ENCODE peak calls at places on chromosomes 11 and 22, in four cellular contexts. One of them, this sample, is unnamed.

GRCh38 chr11:64225608-64226506 is at the start of the genes NUDT22 and TRPT1:
- DNase-seq in AG08395: peak
- DNase-seq in fibroblast of pulmonary artery: peak
- DNase-seq in astrocyte of the hippocampus: peak
- DNase-seq in this sample: peak

GRCh38 chr11:118514103-118514502 is 13.2 kb upstream of the TTC36 start:
- DNase-seq in AG08395: no peak
- DNase-seq in fibroblast of pulmonary artery: no peak
- DNase-seq in astrocyte of the hippocampus: no peak
- DNase-seq in this sample: no peak

GRCh38 chr11:35487532-35488078 is 37.8 kb downstream of the PAMR1 start:
- DNase-seq in AG08395: peak
- DNase-seq in fibroblast of pulmonary artery: peak
- DNase-seq in astrocyte of the hippocampus: peak
- DNase-seq in this sample: no peak

GRCh38 chr11:8671651-8672062 is 10.8 kb downstream of the TRIM66 start:
- DNase-seq in AG08395: no peak
- DNase-seq in fibroblast of pulmonary artery: peak
- DNase-seq in astrocyte of the hippocampus: peak
- DNase-seq in this sample: no peak

GRCh38 chr11:124313849-124314248 is at the start of gene OR8D1:
- DNase-seq in AG08395: no peak
- DNase-seq in fibroblast of pulmonary artery: no peak
- DNase-seq in astrocyte of the hippocampus: no peak
- DNase-seq in this sample: no peak

GRCh38 chr11:63762662-63763505 is 5.7 kb downstream of the ZFTA start:
- DNase-seq in AG08395: no peak
- DNase-seq in fibroblast of pulmonary artery: no peak
- DNase-seq in astrocyte of the hippocampus: peak
- DNase-seq in this sample: no peak

GRCh38 chr22:35777335-35777975 is 59.8 kb downstream of the APOL5 start:
- DNase-seq in AG08395: peak
- DNase-seq in fibroblast of pulmonary artery: peak
- DNase-seq in astrocyte of the hippocampus: peak
- DNase-seq in this sample: no peak

GRCh38 chr11:17991799-17992433 is 20.9 kb downstream of the SERGEF start:
- DNase-seq in AG08395: peak
- DNase-seq in fibroblast of pulmonary artery: peak
- DNase-seq in astrocyte of the hippocampus: peak
- DNase-seq in this sample: peak

GRCh38 chr11:124760205-124760652 is 1.9 kb downstream of the ESAM start:
- DNase-seq in AG08395: no peak
- DNase-seq in fibroblast of pulmonary artery: no peak
- DNase-seq in astrocyte of the hippocampus: no peak
- DNase-seq in this sample: no peak

GRCh38 chr11:27722117-27722844 is 22.0 kb upstream of the BDNF start:
- DNase-seq in AG08395: peak
- DNase-seq in fibroblast of pulmonary artery: peak
- DNase-seq in astrocyte of the hippocampus: peak
- DNase-seq in this sample: no peak

GRCh38 chr11:15223318-15223717 is 108.6 kb downstream of the INSC start:
- DNase-seq in AG08395: no peak
- DNase-seq in fibroblast of pulmonary artery: peak
- DNase-seq in astrocyte of the hippocampus: peak
- DNase-seq in this sample: no peak

GRCh38 chr11:43810929-43811596 is 69.6 kb upstream of the ALKBH3 start:
- DNase-seq in AG08395: no peak
- DNase-seq in fibroblast of pulmonary artery: peak
- DNase-seq in astrocyte of the hippocampus: peak
- DNase-seq in this sample: no peak

GRCh38 chr11:93842461-93842860 is 8.0 kb downstream of the VSTM5 start:
- DNase-seq in AG08395: peak
- DNase-seq in fibroblast of pulmonary artery: peak
- DNase-seq in astrocyte of the hippocampus: peak
- DNase-seq in this sample: no peak

GRCh38 chr11:26134053-26134452 is 197.9 kb upstream of the ANO3 start:
- DNase-seq in AG08395: no peak
- DNase-seq in fibroblast of pulmonary artery: no peak
- DNase-seq in astrocyte of the hippocampus: no peak
- DNase-seq in this sample: no peak

GRCh38 chr22:49571326-49571725 is 256.3 kb downstream of the BRD1 start:
- DNase-seq in AG08395: no peak
- DNase-seq in fibroblast of pulmonary artery: no peak
- DNase-seq in astrocyte of the hippocampus: no peak
- DNase-seq in this sample: no peak

GRCh38 chr11:911031-911889 is 650 bp upstream of the CHID1 start:
- DNase-seq in AG08395: peak
- DNase-seq in fibroblast of pulmonary artery: peak
- DNase-seq in astrocyte of the hippocampus: peak
- DNase-seq in this sample: no peak

GRCh38 chr11:36389006-36389405 is 92.9 kb downstream of the PRR5L start:
- DNase-seq in AG08395: no peak
- DNase-seq in fibroblast of pulmonary artery: no peak
- DNase-seq in astrocyte of the hippocampus: no peak
- DNase-seq in this sample: no peak

GRCh38 chr11:127521413-127521812 is 520.8 kb upstream of the KIRREL3 start:
- DNase-seq in AG08395: no peak
- DNase-seq in fibroblast of pulmonary artery: no peak
- DNase-seq in astrocyte of the hippocampus: peak
- DNase-seq in this sample: no peak

GRCh38 chr22:47397673-47398072 is 635.2 kb downstream of the TBC1D22A start:
- DNase-seq in AG08395: no peak
- DNase-seq in fibroblast of pulmonary artery: no peak
- DNase-seq in astrocyte of the hippocampus: no peak
- DNase-seq in this sample: no peak

GRCh38 chr22:39176067-39176621 is 23.7 kb upstream of the CBX7 start:
- DNase-seq in AG08395: peak
- DNase-seq in fibroblast of pulmonary artery: peak
- DNase-seq in astrocyte of the hippocampus: peak
- DNase-seq in this sample: no peak

This sample was measured in central memory CD4-positive, alpha-beta T cell.